ENCODE peak calls at places on chromosomes 12 and 14, in six cellular contexts. X is left colon, W is H54, E is left ventricle myocardium inferior, B is germinal center, O is GM03348. G is an unnamed sample.

GRCh38 chr14:32205984-32206383 is 2.9 kb upstream of the RNU6-8 start:
- DNase-seq in B (no peak), E (no peak), X (no peak), W (no peak), O (no peak), G (no peak)

GRCh38 chr12:24198936-24199644 is 249.6 kb upstream of the SOX5 start:
- DNase-seq in E (no peak), O (no peak), W (no peak), X (no peak), B (no peak), G (no peak)

GRCh38 chr14:54175298-54175942 is 218.8 kb upstream of the BMP4 start:
- DNase-seq in B (peak), E (no peak), W (peak), X (peak), O (peak), G (peak)

GRCh38 chr14:31420013-31420318 is 384 bp downstream of the HEATR5A start:
- DNase-seq in B (peak), E (peak), W (peak), X (peak), O (no peak), G (peak)

GRCh38 chr12:54935235-54935951 is 49.2 kb downstream of the TESPA1 start:
- DNase-seq in X (no peak), O (peak), E (no peak), B (peak), W (peak), G (peak)

GRCh38 chr12:130162771-130163460 is 652 bp downstream of the FZD10 start:
- DNase-seq in X (no peak), O (no peak), E (no peak), B (no peak), W (no peak), G (no peak)

GRCh38 chr14:96126339-96126770 is 78.3 kb upstream of the BDKRB2 start:
- DNase-seq in B (no peak), O (no peak), X (no peak), E (no peak), W (no peak), G (peak)

GRCh38 chr12:10385181-10385613 is 4.6 kb downstream of the KLRK1 start:
- DNase-seq in B (no peak), E (no peak), X (no peak), O (no peak), W (no peak), G (no peak)

GRCh38 chr14:36658091-36659009 is 3.3 kb upstream of the PAX9 start:
- DNase-seq in X (no peak), W (no peak), E (no peak), O (no peak), B (no peak), G (peak)

GRCh38 chr14:35386673-35387125 is 17.9 kb downstream of the NFKBIA start:
- DNase-seq in E (peak), O (no peak), X (no peak), W (no peak), B (no peak), G (no peak)

GRCh38 chr12:52362118-52362726 is 5.1 kb downstream of the KRT85 start:
- DNase-seq in X (no peak), B (no peak), O (no peak), W (no peak), E (no peak), G (no peak)

GRCh38 chr14:100842799-100843198 is 16.9 kb downstream of the MEG3 start:
- DNase-seq in W (peak), E (no peak), O (peak), X (no peak), B (no peak), G (no peak)

GRCh38 chr12:111462134-111462821 is 56.6 kb downstream of the SH2B3 start:
- DNase-seq in X (no peak), W (no peak), B (no peak), E (no peak), O (peak), G (no peak)

GRCh38 chr12:76790564-76791552 is 26.9 kb downstream of the ZDHHC17 start:
- DNase-seq in B (peak), E (no peak), W (no peak), O (peak), X (no peak), G (peak)

GRCh38 chr12:79547735-79548347 is 142.9 kb downstream of the PAWR start:
- DNase-seq in O (peak), B (peak), E (no peak), W (peak), X (no peak), G (peak)

GRCh38 chr14:53845813-53846693 is 110.6 kb downstream of the BMP4 start:
- DNase-seq in E (no peak), X (no peak), B (no peak), O (no peak), W (no peak), G (no peak)

GRCh38 chr12:97250483-97250882 is 212.1 kb upstream of the RMST start:
- DNase-seq in B (no peak), E (no peak), X (no peak), O (no peak), W (no peak), G (no peak)

GRCh38 chr14:35506927-35507326 is 27.0 kb upstream of the INSM2 start:
- DNase-seq in O (peak), B (no peak), X (no peak), W (no peak), E (no peak), G (no peak)

GRCh38 chr12:68580911-68581310 is 29.8 kb upstream of the RAP1B start:
- DNase-seq in E (no peak), X (no peak), O (no peak), B (no peak), W (no peak), G (no peak)

GRCh38 chr12:68482660-68483059 is 128.0 kb upstream of the RAP1B start:
- DNase-seq in B (no peak), X (peak), E (no peak), O (no peak), W (no peak), G (peak)

GRCh38 chr14:68018598-68018997 is 199.0 kb downstream of the RAD51B start:
- DNase-seq in X (no peak), W (no peak), O (no peak), E (no peak), B (no peak), G (no peak)

GRCh38 chr12:52557481-52557880 is 4.5 kb upstream of the KRT71 start:
- DNase-seq in O (no peak), W (no peak), E (no peak), X (no peak), B (no peak), G (no peak)

GRCh38 chr14:104357689-104358527 is 219.5 kb downstream of the KIF26A start:
- DNase-seq in O (no peak), E (no peak), X (peak), B (no peak), W (no peak), G (no peak)

GRCh38 chr14:69719501-69719951 is 47.4 kb upstream of the SRSF5 start:
- DNase-seq in X (no peak), B (no peak), W (no peak), O (peak), E (peak), G (no peak)

GRCh38 chr12:65586796-65587195 is 237.5 kb upstream of the HMGA2 start:
- DNase-seq in W (no peak), E (no peak), X (no peak), B (no peak), O (no peak), G (no peak)

GRCh38 chr12:14614704-14615121 is 47.0 kb upstream of the PLBD1 start:
- DNase-seq in W (no peak), X (peak), E (no peak), O (no peak), B (peak), G (peak)